ENCODE peak calls at places on chromosomes 5 and 9, in eight cellular contexts. M is HCT116; L is activated T-helper 1 cell treated with anti-CD3 and anti-CD28 coated beads, Interleukin-12 subunit alpha, Interleukin-12 subunit beta, Interleukin-2, Interleukin-4 antibody, amounts not matched to agents 30 ng/mL and 10 ng/mL and 1 ng/mL, durations not matched to agents 14 hours and 24 hours and 36 hours; H is CD4-positive, alpha-beta T cell; D is midbrain; C is RWPE2; Q is anterior cingulate cortex; N is GM10248. X is an unnamed sample.

GRCh38 chr5:44532981-44533380 is 143.8 kb upstream of the FGF10 start:
- DNase-seq in C (no peak), H (no peak), M (no peak), L (no peak), D (no peak), Q (no peak), N (no peak), X (no peak)

GRCh38 chr5:151480859-151481258 is 33.5 kb downstream of the SLC36A1 start:
- DNase-seq in Q (peak; percentile 73), L (no peak), D (no peak), C (no peak), H (no peak), N (no peak), M (no peak), X (no peak)

GRCh38 chr5:150104550-150104870 is 18.2 kb upstream of the CSF1R start:
- DNase-seq in Q (no peak), D (no peak), L (no peak), M (no peak), N (no peak), C (no peak), H (no peak), X (no peak)

GRCh38 chr9:92165472-92165871 is 50.3 kb upstream of the SPTLC1 start:
- DNase-seq in C (no peak), D (no peak), Q (no peak), L (no peak), N (no peak), H (no peak), M (no peak), X (no peak)

GRCh38 chr5:10222326-10222725 is 27.4 kb downstream of the ATPSCKMT start:
- DNase-seq in D (no peak), L (no peak), H (no peak), M (no peak), N (no peak), C (no peak), Q (no peak), X (no peak)

GRCh38 chr5:98928802-98929122 is at the start of gene CHD1:
- DNase-seq in M (peak; percentile 91), L (peak; percentile 93), Q (peak; percentile 97), H (peak; percentile 96), C (peak; percentile 95), D (peak; percentile 98), N (peak; percentile 91), X (peak; percentile 98)

GRCh38 chr5:53479045-53479655 is 1.3 kb upstream of the FST start:
- DNase-seq in H (no peak), C (no peak), N (peak; percentile 25), D (no peak), Q (no peak), L (no peak), M (no peak), X (no peak)

GRCh38 chr9:13213337-13213736 is 66.2 kb downstream of the MPDZ start:
- DNase-seq in C (no peak), D (peak; percentile 24), N (no peak), M (no peak), L (no peak), H (no peak), Q (no peak), X (peak; percentile 32)

GRCh38 chr9:126588491-126589168 is 25.1 kb upstream of the LMX1B start:
- DNase-seq in H (no peak), L (no peak), Q (no peak), N (no peak), C (no peak), D (no peak), M (no peak), X (no peak)

GRCh38 chr5:97124335-97124734 is 18.1 kb downstream of the LIX1 start:
- DNase-seq in C (peak; percentile 75), Q (no peak), H (no peak), N (no peak), L (no peak), D (no peak), M (no peak), X (no peak)

GRCh38 chr9:36894695-36895310 is 139.3 kb downstream of the PAX5 start:
- DNase-seq in D (no peak), M (no peak), N (no peak), H (no peak), L (no peak), C (no peak), Q (no peak), X (no peak)

GRCh38 chr5:154627711-154628678 is 127.2 kb upstream of the LARP1 start:
- DNase-seq in D (no peak), L (no peak), N (peak; percentile 5), M (no peak), C (peak; percentile 45), H (no peak), Q (no peak), X (no peak)

GRCh38 chr5:96324708-96325107 is 108.3 kb downstream of the PCSK1 start:
- DNase-seq in D (no peak), Q (no peak), N (no peak), L (no peak), M (peak; percentile 56), C (peak; percentile 82), H (no peak), X (no peak)

GRCh38 chr5:28576022-28576421 is 1537.6 kb upstream of the CDH9 start:
- DNase-seq in C (no peak), Q (no peak), D (no peak), N (no peak), M (no peak), L (no peak), H (no peak), X (no peak)

GRCh38 chr5:124180523-124181461 is 565.6 kb downstream of the ZNF608 start:
- DNase-seq in D (no peak), H (no peak), N (no peak), Q (no peak), L (no peak), C (no peak), M (no peak), X (no peak)

GRCh38 chr5:1134478-1134877 is 22.6 kb upstream of the SLC12A7 start:
- DNase-seq in N (peak; percentile 75), D (no peak), Q (no peak), H (no peak), M (no peak), L (no peak), C (no peak), X (no peak)

GRCh38 chr5:78747703-78748359 is 99.3 kb upstream of the LHFPL2 start:
- DNase-seq in N (no peak), M (no peak), D (peak; percentile 47), L (no peak), Q (no peak), C (no peak), H (no peak), X (peak; percentile 72)

GRCh38 chr9:123058834-123059233 is 25.4 kb downstream of the GPR21 start:
- DNase-seq in M (no peak), Q (no peak), N (no peak), H (no peak), C (no peak), D (no peak), L (no peak), X (no peak)

GRCh38 chr9:21796768-21797167 is 5.7 kb upstream of the MTAP start:
- DNase-seq in D (no peak), N (no peak), L (no peak), Q (no peak), M (no peak), H (no peak), C (no peak), X (no peak)

GRCh38 chr5:138275895-138276294 is 1.5 kb upstream of the GFRA3 start:
- DNase-seq in L (no peak), N (no peak), M (no peak), C (no peak), H (no peak), D (no peak), Q (no peak), X (no peak)

GRCh38 chr5:159206368-159206767 is 3.0 kb downstream of the RNF145 start:
- DNase-seq in D (no peak), C (no peak), Q (no peak), H (no peak), M (no peak), L (no peak), N (no peak), X (no peak)

GRCh38 chr9:26462213-26462612 is 430.4 kb downstream of the CAAP1 start:
- DNase-seq in C (no peak), D (no peak), N (no peak), Q (no peak), M (no peak), L (no peak), H (no peak), X (no peak)

GRCh38 chr5:126280820-126281219 is 142.4 kb upstream of the GRAMD2B start:
- DNase-seq in M (no peak), H (no peak), D (peak; percentile 41), N (no peak), C (no peak), L (no peak), Q (peak; percentile 66), X (peak; percentile 75)

GRCh38 chr9:98888794-98889495 is 54.8 kb upstream of the COL15A1 start:
- DNase-seq in N (no peak), D (no peak), L (no peak), C (no peak), M (no peak), H (no peak), Q (no peak), X (no peak)

GRCh38 chr9:127916665-127917581 is at the start of gene ST6GALNAC4:
- DNase-seq in C (no peak), L (peak; percentile 91), D (peak; percentile 94), N (peak; percentile 99), Q (peak; percentile 96), H (peak; percentile 95), M (no peak), X (peak; percentile 90)

GRCh38 chr5:77847814-77848290 is 71.7 kb upstream of the TBCA start:
- DNase-seq in L (no peak), N (no peak), H (no peak), D (peak; percentile 46), Q (no peak), M (no peak), C (no peak), X (peak; percentile 72)

GRCh38 chr5:28430565-28431178 is 1392.3 kb upstream of the CDH9 start:
- DNase-seq in M (no peak), N (no peak), H (no peak), C (no peak), D (no peak), L (no peak), Q (no peak), X (no peak)

GRCh38 chr9:20940447-20941176 is 90.8 kb downstream of the HACD4 start:
- DNase-seq in C (no peak), D (no peak), Q (no peak), M (no peak), N (no peak), L (no peak), H (no peak), X (no peak)

GRCh38 chr9:135137398-135137832 is 49.9 kb downstream of the OLFM1 start:
- DNase-seq in D (peak; percentile 25), L (no peak), M (no peak), N (no peak), H (no peak), C (no peak), Q (peak; percentile 71), X (peak; percentile 45)